ENCODE peak calls at places on chromosomes 11 and 22, in nine cellular contexts. S is HEK293T, V is foreskin keratinocyte, A is activated gamma-delta T cell treated with Interleukin-2 at 50 U/mL for 16 hours, E is ascending aorta, I is GM03348, Q is astrocyte of the cerebellum, Z is tibial artery, B is DMS153. D is an unnamed sample.

GRCh38 chr11:79083346-79083745 is 357.5 kb downstream of the TENM4 start:
- DNase-seq in S (no peak), V (no peak), A (no peak), E (no peak), I (no peak), Q (no peak), Z (no peak), B (no peak), D (no peak)

GRCh38 chr11:130313383-130314183 is 1.1 kb downstream of the ZBTB44 start:
- DNase-seq in S (no peak), V (peak), A (no peak), E (no peak), I (no peak), Q (no peak), Z (no peak), B (no peak), D (no peak)

GRCh38 chr22:27892811-27893210 is 26.2 kb downstream of the PITPNB start:
- DNase-seq in S (no peak), V (no peak), A (no peak), E (no peak), I (no peak), Q (no peak), Z (no peak), B (no peak), D (no peak)

GRCh38 chr11:40328890-40329617 is 1130.4 kb downstream of the LRRC4C start:
- DNase-seq in S (no peak), V (peak), A (no peak), E (peak), I (peak), Q (peak), Z (peak), B (peak), D (peak)

GRCh38 chr11:48237727-48238126 is 7.2 kb upstream of the OR4X2 start:
- DNase-seq in S (no peak), V (no peak), A (no peak), E (no peak), I (no peak), Q (no peak), Z (no peak), B (no peak), D (no peak)

GRCh38 chr11:12092714-12093113 is 17.7 kb upstream of the MICAL2 start:
- DNase-seq in S (no peak), V (no peak), A (no peak), E (no peak), I (no peak), Q (no peak), Z (no peak), B (peak), D (no peak)

GRCh38 chr11:23924226-23924625 is 572.6 kb upstream of the LUZP2 start:
- DNase-seq in S (no peak), V (no peak), A (no peak), E (no peak), I (no peak), Q (no peak), Z (no peak), B (no peak), D (no peak)

GRCh38 chr11:19691815-19692214 is 20.8 kb upstream of the NAV2 start:
- DNase-seq in S (no peak), V (no peak), A (no peak), E (no peak), I (no peak), Q (no peak), Z (no peak), B (no peak), D (no peak)

GRCh38 chr11:47373876-47374820 is 4.2 kb downstream of the SPI1 start:
- DNase-seq in S (peak), V (peak), A (peak), E (peak), I (peak), Q (peak), Z (peak), B (peak), D (peak)

GRCh38 chr11:90774727-90775572 is 552.1 kb upstream of the CHORDC1 start:
- DNase-seq in S (no peak), V (no peak), A (no peak), E (no peak), I (no peak), Q (no peak), Z (no peak), B (no peak), D (no peak)

GRCh38 chr11:107043242-107043991 is 25.1 kb upstream of the GUCY1A2 start:
- DNase-seq in S (no peak), V (peak), A (no peak), E (no peak), I (peak), Q (peak), Z (no peak), B (no peak), D (peak)

GRCh38 chr11:76605338-76606074 is 65.0 kb downstream of the LRRC32 start:
- DNase-seq in S (no peak), V (no peak), A (no peak), E (no peak), I (no peak), Q (no peak), Z (no peak), B (no peak), D (no peak)

GRCh38 chr11:32034680-32035079 is 56.2 kb upstream of the RCN1 start:
- DNase-seq in S (no peak), V (peak), A (no peak), E (no peak), I (no peak), Q (peak), Z (no peak), B (no peak), D (no peak)

GRCh38 chr11:69200331-69201047 is 44.8 kb downstream of the SMIM38 start:
- DNase-seq in S (no peak), V (no peak), A (no peak), E (no peak), I (no peak), Q (no peak), Z (no peak), B (no peak), D (no peak)

GRCh38 chr11:70002433-70002832 is 75.7 kb upstream of the ANO1 start:
- DNase-seq in S (no peak), V (no peak), A (no peak), E (no peak), I (no peak), Q (no peak), Z (no peak), B (no peak), D (no peak)

GRCh38 chr22:32119568-32120235 is 39.4 kb downstream of the C22orf42 start:
- DNase-seq in S (no peak), V (no peak), A (no peak), E (no peak), I (no peak), Q (no peak), Z (no peak), B (no peak), D (no peak)

GRCh38 chr11:16606784-16607674 is 131.4 kb upstream of the C11orf58 start:
- DNase-seq in S (peak), V (peak), A (no peak), E (peak), I (no peak), Q (no peak), Z (peak), B (no peak), D (no peak)

D was measured in fibroblast of the conjunctiva.